ENCODE peak calls at places on chromosomes 12 and 14, in seven cellular contexts. V is H9, S is mesenchymal stem cell, D is H1, O is IMR-90, R is neuronal stem cell, N is trophoblast cell. W is an unnamed sample.

GRCh38 chr12:81212996-81213696 is 135.3 kb downstream of the ACSS3 start:
- DNase-seq in V (no peak), S (peak), D (no peak), O (peak), R (no peak), N (no peak), W (no peak)

GRCh38 chr14:102917469-102918211 is 4.8 kb upstream of the AMN start:
- DNase-seq in V (peak), S (peak), D (peak), O (peak), R (no peak), N (no peak), W (peak)

GRCh38 chr14:90603336-90603735 is 206.5 kb downstream of the CALM1 start:
- DNase-seq in V (no peak), S (no peak), D (no peak), O (peak), R (no peak), N (no peak), W (no peak)

GRCh38 chr14:99790978-99791376 is 2.2 kb upstream of the EML1 start:
- DNase-seq in V (no peak), S (no peak), D (no peak), O (no peak), R (no peak), N (no peak), W (no peak)

GRCh38 chr14:104014764-104015163 is 70.7 kb upstream of the ASPG start:
- DNase-seq in V (no peak), S (no peak), D (no peak), O (no peak), R (no peak), N (no peak), W (no peak)

GRCh38 chr12:107903377-107904061 is 129.0 kb downstream of the ASCL4 start:
- DNase-seq in V (peak), S (no peak), D (no peak), O (no peak), R (peak), N (no peak), W (peak)

GRCh38 chr12:131065279-131065678 is 111.6 kb downstream of the ADGRD1 start:
- DNase-seq in V (peak), S (no peak), D (no peak), O (no peak), R (no peak), N (no peak), W (no peak)

GRCh38 chr12:122090759-122091535 is 12.4 kb downstream of the MLXIP start:
- DNase-seq in V (no peak), S (peak), D (no peak), O (peak), R (no peak), N (peak), W (no peak)

GRCh38 chr12:66491812-66492361 is 187.0 kb downstream of the GRIP1 start:
- DNase-seq in V (no peak), S (no peak), D (no peak), O (no peak), R (no peak), N (no peak), W (no peak)

GRCh38 chr12:55996715-55997534 is at the start of gene SUOX:
- DNase-seq in V (peak), S (peak), D (peak), O (peak), R (peak), N (peak), W (peak)

GRCh38 chr12:52618216-52618615 is at the start of gene KRT73:
- DNase-seq in V (peak), S (no peak), D (no peak), O (no peak), R (no peak), N (no peak), W (no peak)

DNA sequence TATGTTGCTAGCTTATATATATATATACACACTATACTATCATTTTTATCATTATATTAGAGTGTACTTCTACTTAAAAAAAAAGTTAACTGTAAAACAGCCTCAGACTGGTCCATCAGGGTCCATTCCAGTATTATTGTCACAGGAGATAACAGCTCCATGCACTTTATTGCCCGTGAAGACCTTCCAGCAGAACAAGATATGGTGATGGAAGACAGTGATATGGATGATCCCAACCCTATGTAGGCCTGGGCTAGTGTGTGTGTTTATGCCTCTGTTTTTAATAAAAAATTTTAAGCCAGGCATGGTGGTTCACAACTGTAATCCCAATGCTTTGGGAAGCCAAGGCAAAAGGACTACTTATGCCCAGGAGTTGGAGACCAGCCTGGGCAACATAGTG is 86.2 kb downstream of the GCH1 start:
- DNase-seq in V (no peak), S (no peak), D (no peak), O (no peak), R (no peak), N (no peak), W (no peak)
- H2BK5ac ChIP-seq in V (no peak), S (no peak), D (no peak), O (no peak), R (no peak), N (no peak), W (no peak)

GRCh38 chr12:98344630-98345029 is 170.8 kb upstream of the TMPO start:
- DNase-seq in V (no peak), S (no peak), D (no peak), O (no peak), R (no peak), N (no peak), W (no peak)
- H2AK5ac ChIP-seq in V (no peak), S (no peak), D (no peak), O (no peak), R (no peak), N (peak), W (no peak)

GRCh38 chr14:78974691-78975090 is 804.5 kb downstream of the NRXN3 start:
- DNase-seq in V (no peak), S (peak), D (no peak), O (peak), R (no peak), N (no peak), W (no peak)
- H2BK5ac ChIP-seq in V (no peak), S (no peak), D (no peak), O (no peak), R (no peak), N (no peak), W (no peak)

GRCh38 chr12:47415054-47415453 is 290.8 kb downstream of the RPAP3 start:
- DNase-seq in V (no peak), S (no peak), D (no peak), O (peak), R (no peak), N (no peak), W (no peak)
- H2AK5ac ChIP-seq in V (no peak), S (no peak), D (no peak), O (no peak), R (no peak), N (no peak), W (no peak)

GRCh38 chr12:99192489-99192888 is 455.1 kb upstream of the GARIN6 start:
- DNase-seq in V (no peak), S (no peak), D (no peak), O (no peak), R (no peak), N (no peak), W (no peak)
- H2BK5ac ChIP-seq in V (no peak), S (no peak), D (no peak), O (no peak), R (no peak), N (no peak), W (no peak)

GRCh38 chr14:98059106-98059505 is 1212.9 kb downstream of the BCL11B start:
- DNase-seq in V (no peak), S (no peak), D (no peak), O (no peak), R (no peak), N (no peak), W (no peak)

GRCh38 chr14:98056946-98057345 is 1215.1 kb downstream of the BCL11B start:
- DNase-seq in V (no peak), S (no peak), D (no peak), O (no peak), R (no peak), N (no peak), W (no peak)

GRCh38 chr14:98062083-98062482 is 1209.9 kb downstream of the BCL11B start:
- DNase-seq in V (no peak), S (no peak), D (no peak), O (no peak), R (no peak), N (no peak), W (no peak)
- H2AK5ac ChIP-seq in V (no peak), S (no peak), D (no peak), O (no peak), R (no peak), N (no peak), W (no peak)

GRCh38 chr14:77561881-77562280 is 54.6 kb downstream of the SPTLC2 start:
- DNase-seq in V (no peak), S (no peak), D (no peak), O (no peak), R (no peak), N (no peak), W (no peak)
- H2BK5ac ChIP-seq in V (no peak), S (no peak), D (no peak), O (peak), R (no peak), N (no peak), W (no peak)

GRCh38 chr14:47857646-47858045 is 182.2 kb upstream of the MDGA2 start:
- DNase-seq in V (no peak), S (no peak), D (no peak), O (no peak), R (no peak), N (no peak), W (no peak)
- H2AK5ac ChIP-seq in V (no peak), S (no peak), D (no peak), O (no peak), R (no peak), N (no peak), W (no peak)

DNA sequence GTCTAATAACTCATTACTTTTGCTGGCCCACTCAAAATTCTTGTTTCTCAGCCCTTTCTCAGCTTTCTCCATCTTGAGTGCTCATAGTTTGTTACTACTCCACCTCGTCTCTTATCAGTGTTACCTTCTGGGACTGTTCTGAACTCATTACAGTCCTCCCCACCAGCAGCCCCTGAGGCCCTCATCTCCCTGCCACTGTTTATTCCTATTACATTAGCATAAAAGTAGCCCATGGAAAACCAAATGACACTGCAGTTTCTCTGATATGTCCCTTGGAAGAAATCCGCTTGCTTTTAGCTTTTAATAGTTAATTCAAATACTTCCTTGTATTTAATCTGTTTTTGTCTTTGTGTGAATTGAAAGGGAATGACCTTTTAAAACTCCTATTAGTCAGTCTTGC is 7.6 kb downstream of the AKAP6 start:
- DNase-seq in V (no peak), S (no peak), D (no peak), O (no peak), R (no peak), N (no peak), W (no peak)
- H2BK5ac ChIP-seq in V (no peak), S (no peak), D (no peak), O (no peak), R (no peak), N (no peak), W (no peak)

DNA sequence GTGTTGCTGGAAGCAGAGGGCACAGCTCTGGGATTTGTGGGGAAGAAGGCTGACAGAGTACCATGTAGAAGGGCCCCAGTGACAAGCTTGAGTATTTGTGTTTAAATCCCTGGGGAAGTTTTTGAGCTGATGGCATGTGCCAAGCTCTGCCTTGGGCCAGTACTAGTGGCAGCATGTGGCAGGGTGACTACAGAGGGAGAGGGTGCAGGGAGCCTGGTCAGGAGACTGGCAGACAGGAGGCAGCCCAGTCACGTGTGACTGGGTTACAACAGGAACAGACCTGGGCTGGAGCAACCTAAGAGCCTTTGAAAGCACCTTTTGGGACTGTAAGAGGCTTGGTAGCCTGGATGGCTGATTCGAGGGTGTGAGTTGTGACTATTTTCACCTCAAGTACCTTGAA is 112.1 kb downstream of the TSPAN9 start:
- DNase-seq in V (no peak), S (no peak), D (no peak), O (no peak), R (no peak), N (no peak), W (no peak)
- H2AK5ac ChIP-seq in V (no peak), S (no peak), D (no peak), O (no peak), R (no peak), N (no peak), W (no peak)